ENCODE peak calls at places on chromosomes 6 and 20, in four cellular contexts. Q is fibroblast of mammary gland, O is uterus, R is cardiac fibroblast. B is an unnamed sample.

GRCh38 chr20:15163632-15164031 is 826.2 kb upstream of the FLRT3 start:
- DNase-seq in R (no peak), O (no peak), Q (no peak), B (no peak)

GRCh38 chr6:127083231-127084015 is 35.0 kb upstream of the RSPO3 start:
- DNase-seq in R (no peak), Q (no peak), O (no peak), B (no peak)

GRCh38 chr6:169976301-169977081 is 225.1 kb downstream of the ERMARD start:
- DNase-seq in R (no peak), O (no peak), Q (no peak), B (no peak)

GRCh38 chr6:31473780-31474725 is 23.9 kb upstream of the MICB start:
- DNase-seq in R (peak; percentile 45), O (no peak), Q (peak; percentile 54), B (no peak)

GRCh38 chr6:142721213-142721920 is 223.6 kb downstream of the HIVEP2 start:
- DNase-seq in O (no peak), Q (no peak), R (no peak), B (no peak)

GRCh38 chr20:11982289-11982957 is 64.7 kb downstream of the BTBD3 start:
- DNase-seq in R (no peak), Q (no peak), O (no peak), B (no peak)

GRCh38 chr6:149316740-149317655 is 514 bp upstream of the TAB2 start:
- DNase-seq in Q (peak; percentile 84), R (peak; percentile 95), O (peak; percentile 88), B (peak; percentile 83)

GRCh38 chr6:47970826-47971225 is 140.2 kb downstream of the PTCHD4 start:
- DNase-seq in Q (no peak), O (no peak), R (no peak), B (no peak)

GRCh38 chr20:11260611-11261010 is 586.8 kb upstream of the JAG1 start:
- DNase-seq in O (no peak), R (peak; percentile 52), Q (peak; percentile 30), B (no peak)

GRCh38 chr6:168131464-168132415 is 52.7 kb upstream of the FRMD1 start:
- DNase-seq in Q (no peak), O (peak; percentile 10), R (no peak), B (no peak)

GRCh38 chr6:110875548-110876169 is 1.1 kb downstream of the AMD1 start:
- DNase-seq in Q (no peak), R (peak; percentile 39), O (peak; percentile 41), B (peak; percentile 20)

GRCh38 chr6:10112871-10113584 is 301.8 kb downstream of the TFAP2A start:
- DNase-seq in O (no peak), R (no peak), Q (no peak), B (no peak)

GRCh38 chr20:62422636-62423325 is 4.6 kb downstream of the RBBP8NL start:
- DNase-seq in R (no peak), O (no peak), Q (no peak), B (no peak)

GRCh38 chr20:9916776-9917175 is 77.9 kb upstream of the PAK5 start:
- DNase-seq in R (no peak), Q (no peak), O (no peak), B (no peak)

GRCh38 chr20:13008761-13009681 is at the start of gene SPTLC3:
- DNase-seq in O (no peak), Q (peak; percentile 46), R (peak; percentile 68), B (peak; percentile 65)

GRCh38 chr20:47241345-47241781 is 115.1 kb downstream of the ZMYND8 start:
- DNase-seq in Q (peak; percentile 90), O (peak; percentile 40), R (peak; percentile 98), B (no peak)

GRCh38 chr6:167993169-167993568 is 4.3 kb upstream of the KIF25 start:
- DNase-seq in Q (no peak), O (peak; percentile 33), R (peak; percentile 34), B (no peak)

GRCh38 chr6:163263196-163263595 is 151.3 kb upstream of the QKI start:
- DNase-seq in R (peak; percentile 54), O (no peak), Q (peak; percentile 47), B (no peak)

GRCh38 chr6:149052350-149053106 is 265.0 kb upstream of the TAB2 start:
- DNase-seq in Q (no peak), O (no peak), R (no peak), B (no peak)

GRCh38 chr6:33192671-33193602 is 670 bp upstream of the COL11A2 start:
- DNase-seq in O (no peak), Q (no peak), R (no peak), B (no peak)

GRCh38 chr6:16748028-16748319 is 13.3 kb downstream of the ATXN1 start:
- DNase-seq in R (no peak), O (no peak), Q (no peak), B (no peak)

GRCh38 chr6:4852938-4853337 is 76.7 kb downstream of the CDYL start:
- DNase-seq in Q (no peak), R (no peak), O (no peak), B (no peak)

GRCh38 chr6:4851035-4851434 is 74.8 kb downstream of the CDYL start:
- DNase-seq in O (no peak), R (no peak), Q (no peak), B (no peak)

GRCh38 chr6:4853782-4854511 is 77.7 kb downstream of the CDYL start:
- DNase-seq in Q (peak; percentile 13), O (no peak), R (no peak), B (no peak)

GRCh38 chr6:4856779-4857178 is 80.6 kb downstream of the CDYL start:
- DNase-seq in R (no peak), O (no peak), Q (no peak), B (no peak)

GRCh38 chr6:4853349-4853748 is 77.1 kb downstream of the CDYL start:
- DNase-seq in O (no peak), R (no peak), Q (no peak), B (no peak)
- TF ChIP-seq CTCF in O (no peak), R (no peak), Q (no peak), B (no peak)

GRCh38 chr6:134740473-134741192 is 209.3 kb downstream of the ALDH8A1 start:
- DNase-seq in Q (peak; percentile 61), R (peak; percentile 49), O (no peak), B (no peak)

GRCh38 chr6:134744301-134744700 is 205.6 kb downstream of the ALDH8A1 start:
- DNase-seq in O (no peak), Q (peak; percentile 12), R (no peak), B (no peak)

GRCh38 chr6:134739299-134740090 is 210.4 kb downstream of the ALDH8A1 start:
- DNase-seq in O (no peak), Q (peak; percentile 54), R (peak; percentile 29), B (no peak)

GRCh38 chr6:134738486-134738885 is 211.4 kb downstream of the ALDH8A1 start:
- DNase-seq in R (no peak), Q (no peak), O (no peak), B (no peak)

DNA sequence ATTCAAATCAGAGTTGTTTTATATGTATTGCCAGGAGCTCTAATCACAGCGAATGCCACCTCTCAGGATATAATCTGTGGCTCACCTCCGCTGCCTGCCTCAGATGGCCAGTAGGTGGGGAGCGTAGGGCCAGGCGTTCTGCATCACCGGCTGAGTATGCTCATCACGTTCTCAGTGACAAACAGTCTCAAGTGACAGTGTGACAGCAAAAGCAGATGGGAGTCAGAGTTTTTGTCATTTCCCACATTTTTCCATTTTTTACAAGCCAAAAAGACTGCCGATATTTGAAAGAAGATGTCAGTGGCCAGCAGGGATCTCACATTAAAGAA is 208.7 kb downstream of the ALDH8A1 start:
- DNase-seq in O (no peak), Q (no peak), R (no peak), B (no peak)
- TF ChIP-seq CTCF in O (no peak), Q (no peak), R (peak; percentile 14), B (no peak)

GRCh38 chr6:89430563-89430962 is 2.4 kb upstream of the ANKRD6 start:
- DNase-seq in R (no peak), O (no peak), Q (no peak), B (no peak)
- TF ChIP-seq CTCF in R (no peak), O (no peak), Q (no peak), B (no peak)

GRCh38 chr6:28767691-28768090 is 156.1 kb downstream of the TRIM27 start:
- DNase-seq in R (no peak), O (no peak), Q (no peak), B (no peak)

GRCh38 chr6:28771401-28772267 is 152.2 kb downstream of the TRIM27 start:
- DNase-seq in O (no peak), Q (no peak), R (no peak), B (no peak)

GRCh38 chr6:28770732-28771131 is 153.1 kb downstream of the TRIM27 start:
- DNase-seq in O (no peak), Q (no peak), R (no peak), B (no peak)

GRCh38 chr6:28768187-28768913 is 155.4 kb downstream of the TRIM27 start:
- DNase-seq in R (no peak), O (no peak), Q (no peak), B (no peak)

DNA sequence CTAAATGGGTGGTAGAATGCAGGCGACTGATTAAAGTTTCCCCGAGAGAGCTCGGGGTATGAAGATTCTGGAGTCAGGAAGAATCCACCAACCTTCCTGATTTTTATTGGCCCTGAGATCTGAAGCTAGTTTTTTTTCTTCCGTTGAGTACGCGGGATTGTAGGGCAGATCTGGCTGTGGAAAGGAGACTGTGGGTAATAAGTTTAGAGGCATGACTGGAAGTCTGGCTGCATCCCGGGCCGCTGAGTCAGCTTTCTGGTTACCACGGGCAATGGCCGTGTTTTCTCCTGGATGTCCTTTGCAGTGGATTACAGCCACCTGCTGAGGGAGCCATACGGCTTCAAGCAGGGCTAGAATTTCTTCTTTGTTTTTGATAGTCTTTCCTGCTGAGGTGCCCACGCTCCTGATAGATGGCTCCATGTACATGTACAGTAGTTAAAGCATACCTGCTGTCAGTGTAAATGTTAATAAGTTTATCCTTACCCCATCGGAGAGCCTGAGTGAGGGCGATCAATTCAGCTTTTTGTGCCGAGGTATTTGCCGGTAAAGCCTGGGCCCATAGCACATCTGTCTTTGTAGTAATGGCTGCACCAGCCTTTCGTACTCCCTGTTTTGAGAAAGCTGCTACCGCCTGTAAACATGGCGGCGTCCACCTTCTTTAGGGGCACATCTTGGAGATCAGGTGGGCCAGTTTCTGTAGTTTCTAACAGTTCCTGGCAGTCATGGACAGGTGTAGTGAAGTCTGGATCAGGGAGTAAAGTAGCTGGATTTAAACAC is 154.0 kb downstream of the TRIM27 start:
- DNase-seq in Q (peak; percentile 69), R (peak; percentile 16), O (no peak), B (no peak)
- TF ChIP-seq CTCF in Q (peak; percentile 26), R (peak; percentile 7), O (no peak), B (no peak)

DNA sequence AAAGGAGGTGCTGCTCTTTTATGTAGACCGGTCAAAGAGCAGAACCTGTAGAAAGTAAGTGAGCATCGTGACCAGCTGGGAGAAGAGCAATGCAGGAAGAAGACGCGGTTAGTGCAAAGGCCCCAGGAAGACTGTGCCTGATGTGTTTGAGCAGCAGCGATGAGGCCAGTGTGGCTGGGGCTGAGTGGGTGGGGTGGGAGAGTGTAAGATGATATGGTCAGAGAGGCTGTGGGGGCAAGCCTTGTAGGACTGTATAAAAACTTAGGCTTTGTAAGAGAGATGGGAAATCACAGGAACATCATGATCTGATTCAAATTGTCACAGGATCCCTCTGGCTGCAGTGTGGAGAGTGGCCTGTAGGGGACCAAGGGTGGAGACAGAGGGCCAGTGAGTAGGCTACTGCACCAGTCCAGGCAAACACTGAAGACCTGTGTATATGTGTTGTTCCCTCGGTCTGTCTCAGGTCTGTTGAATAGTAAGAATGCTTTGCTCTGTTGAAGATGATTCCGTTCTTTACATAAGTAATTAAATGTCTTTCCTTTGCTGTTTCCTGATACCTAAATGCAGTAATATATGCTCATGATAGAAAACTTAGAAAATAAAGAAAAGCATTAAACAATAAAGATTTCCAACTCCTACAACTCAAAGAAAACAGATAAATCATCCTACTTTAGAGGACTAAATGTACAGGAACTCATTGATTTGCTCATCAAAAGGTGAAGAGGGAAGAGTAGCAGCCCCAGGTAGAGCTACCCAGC is 23.6 kb upstream of the WFDC2 start:
- DNase-seq in R (peak; percentile 14), O (no peak), Q (peak; percentile 15), B (no peak)
- TF ChIP-seq CTCF in R (peak; percentile 69), O (no peak), Q (peak; percentile 58), B (no peak)

GRCh38 chr6:130980310-130981032 is 82.6 kb downstream of the EPB41L2 start:
- DNase-seq in R (no peak), O (no peak), Q (no peak), B (no peak)
- TF ChIP-seq CTCF in R (no peak), O (no peak), Q (no peak), B (no peak)